ENCODE peak calls at places on chromosomes 7 and 10, in nine cellular contexts. C is psoas muscle; Q is NCI-H2029; T is EL; H is ELR; B is nephron progenitor cell; P is endothelial cell; Y is fibroblast of the conjunctiva; O is stimulated activated CD8-positive, alpha-beta memory T cell treated with anti-CD3 and anti-CD28 coated beads, Interleukin-4, amount 100 ng/mL, for 1 hour. A is an unnamed sample.

GRCh38 chr7:76252020-76252419 is 50.3 kb downstream of the SRRM3 start:
- DNase-seq in C (no peak), T (no peak), Y (no peak), B (no peak), P (no peak), O (no peak), Q (no peak), H (no peak), A (no peak)

GRCh38 chr7:143882611-143883078 is 19.3 kb downstream of the TCAF1 start:
- DNase-seq in T (peak; percentile 72), Y (peak; percentile 24), Q (peak; percentile 44), O (no peak), B (peak; percentile 85), C (peak; percentile 85), H (peak; percentile 65), P (peak; percentile 66), A (no peak)

GRCh38 chr10:93911865-93912264 is 18.1 kb downstream of the SLC35G1 start:
- DNase-seq in P (no peak), Y (no peak), B (no peak), O (no peak), H (no peak), T (no peak), Q (no peak), C (no peak), A (no peak)

GRCh38 chr10:117216028-117216427 is 18.7 kb downstream of the KCNK18 start:
- DNase-seq in H (no peak), Q (no peak), P (no peak), B (no peak), T (no peak), O (no peak), C (no peak), Y (no peak), A (no peak)

GRCh38 chr10:97278491-97278989 is 13.9 kb downstream of the ARHGAP19 start:
- DNase-seq in C (no peak), B (no peak), T (peak; percentile 65), P (no peak), O (no peak), Y (peak; percentile 94), Q (peak; percentile 0), H (peak; percentile 82), A (no peak)

GRCh38 chr10:43076876-43077420 is at the start of gene RET:
- DNase-seq in Q (no peak), B (peak; percentile 73), P (peak; percentile 35), C (peak; percentile 75), O (no peak), T (peak; percentile 29), H (peak; percentile 20), Y (no peak), A (no peak)

GRCh38 chr7:155999631-156000489 is 187.6 kb upstream of the SHH start:
- DNase-seq in Q (no peak), C (no peak), O (no peak), Y (no peak), P (no peak), T (no peak), B (no peak), H (no peak), A (no peak)

GRCh38 chr10:72694476-72695369 is 2.8 kb downstream of the MCU start:
- DNase-seq in B (no peak), T (peak; percentile 50), Y (peak; percentile 58), H (peak; percentile 52), O (no peak), C (no peak), P (peak; percentile 5), Q (no peak), A (no peak)

GRCh38 chr7:54904130-54904529 is 114.7 kb upstream of the EGFR start:
- DNase-seq in O (no peak), B (no peak), C (no peak), Q (no peak), T (peak; percentile 87), P (no peak), Y (peak; percentile 94), H (peak; percentile 80), A (no peak)

GRCh38 chr7:137789215-137789899 is 57.4 kb downstream of the DGKI start:
- DNase-seq in C (no peak), T (no peak), P (no peak), B (no peak), Y (no peak), O (no peak), Q (no peak), H (no peak), A (no peak)

GRCh38 chr7:78039791-78040776 is 241.5 kb downstream of the PHTF2 start:
- DNase-seq in C (peak; percentile 61), O (no peak), Q (no peak), Y (no peak), H (peak; percentile 36), T (peak; percentile 15), P (peak; percentile 63), B (no peak), A (no peak)

GRCh38 chr7:69465262-69465661 is 133.0 kb upstream of the AUTS2 start:
- DNase-seq in H (no peak), C (no peak), B (no peak), P (no peak), O (no peak), Q (no peak), T (no peak), Y (no peak), A (no peak)

GRCh38 chr7:107958764-107959526 is 44.0 kb downstream of the LAMB1 start:
- DNase-seq in P (no peak), O (no peak), H (peak; percentile 65), T (peak; percentile 64), Y (peak; percentile 87), C (no peak), B (no peak), Q (no peak), A (no peak)

GRCh38 chr10:98173258-98173657 is 38.8 kb downstream of the R3HCC1L start:
- DNase-seq in B (no peak), O (no peak), C (no peak), Q (no peak), P (no peak), H (no peak), Y (no peak), T (no peak), A (no peak)

GRCh38 chr10:48251152-48251524 is 23.4 kb downstream of the FRMPD2 start:
- DNase-seq in Q (peak; percentile 4), C (no peak), B (no peak), T (peak; percentile 20), O (no peak), P (no peak), H (no peak), Y (no peak), A (no peak)

GRCh38 chr10:73263948-73264347 is 11.5 kb upstream of the MRPS16 start:
- DNase-seq in P (no peak), C (no peak), H (peak; percentile 68), Y (peak; percentile 22), Q (no peak), T (peak; percentile 70), O (no peak), B (no peak), A (no peak)

GRCh38 chr10:100751211-100751933 is 6.0 kb downstream of the PAX2 start:
- DNase-seq in T (no peak), Q (no peak), O (no peak), H (no peak), B (no peak), Y (no peak), P (no peak), C (no peak), A (no peak)

GRCh38 chr10:60986779-60987178 is 42.8 kb upstream of the RHOBTB1 start:
- DNase-seq in Q (no peak), T (no peak), C (no peak), H (no peak), O (no peak), Y (no peak), P (no peak), B (no peak), A (no peak)

GRCh38 chr10:131553581-131553980 is 242.1 kb upstream of the TCERG1L start:
- DNase-seq in H (no peak), C (no peak), Q (no peak), B (no peak), Y (no peak), P (no peak), O (no peak), T (no peak), A (no peak)

GRCh38 chr7:44290250-44290616 is 35.2 kb downstream of the CAMK2B start:
- DNase-seq in Q (no peak), O (no peak), C (peak; percentile 12), P (no peak), Y (no peak), B (peak; percentile 22), H (no peak), T (no peak), A (no peak)

GRCh38 chr7:35584990-35585389 is 109.9 kb downstream of the HERPUD2 start:
- DNase-seq in O (no peak), H (no peak), C (no peak), Y (no peak), T (no peak), B (no peak), Q (no peak), P (no peak), A (no peak)

GRCh38 chr10:44860811-44861751 is 50.1 kb upstream of the TMEM72 start:
- DNase-seq in Y (peak; percentile 48), O (no peak), T (peak; percentile 98), P (no peak), B (no peak), Q (no peak), C (peak; percentile 68), H (peak; percentile 97), A (no peak)

GRCh38 chr10:90075995-90076394 is 374.6 kb downstream of the KIF20B start:
- DNase-seq in O (no peak), Q (no peak), Y (no peak), B (no peak), P (no peak), H (no peak), T (no peak), C (no peak), A (no peak)

GRCh38 chr7:57354679-57355338 is 95.2 kb upstream of the ZNF716 start:
- DNase-seq in H (no peak), Q (no peak), T (no peak), P (no peak), B (no peak), Y (no peak), C (no peak), O (no peak), A (no peak)

GRCh38 chr7:27424231-27424630 is 181.6 kb downstream of the EVX1 start:
- DNase-seq in Q (no peak), H (no peak), O (no peak), T (no peak), B (no peak), Y (no peak), C (no peak), P (no peak), A (no peak)

GRCh38 chr10:110764378-110764777 is 107.3 kb upstream of the PDCD4 start:
- DNase-seq in O (no peak), P (no peak), B (no peak), C (peak; percentile 83), H (no peak), Y (no peak), T (no peak), Q (no peak), A (no peak)

GRCh38 chr10:121516071-121516470 is 82.2 kb downstream of the FGFR2 start:
- DNase-seq in O (no peak), B (no peak), P (no peak), H (no peak), T (no peak), Q (no peak), Y (no peak), C (no peak), A (no peak)

GRCh38 chr10:73408061-73408460 is 5.8 kb downstream of the ANXA7 start:
- DNase-seq in Q (no peak), O (no peak), B (no peak), H (peak; percentile 55), T (no peak), Y (no peak), P (no peak), C (no peak), A (no peak)

GRCh38 chr10:71342850-71343773 is 24.1 kb downstream of the SLC29A3 start:
- DNase-seq in C (no peak), P (no peak), Y (no peak), B (no peak), Q (no peak), T (no peak), H (no peak), O (no peak), A (no peak)

GRCh38 chr10:112811741-112812551 is 138.1 kb upstream of the TCF7L2 start:
- DNase-seq in Y (peak; percentile 94), Q (no peak), B (no peak), C (no peak), H (peak; percentile 97), O (no peak), P (no peak), T (peak; percentile 98), A (no peak)

GRCh38 chr7:111560773-111561658 is 1.3 kb downstream of the IMMP2L start:
- DNase-seq in O (no peak), P (no peak), C (no peak), T (peak; percentile 71), H (peak; percentile 62), Q (no peak), B (no peak), Y (peak; percentile 28), A (no peak)

A was measured in esophagus squamous epithelium.